ENCODE peak calls at places on chromosomes 3 and 15, in nine cellular contexts. K is AG04449, Q is heart left ventricle, Y is psoas muscle, T is cardiac fibroblast, F is testis, Z is stomach, X is Panc1, V is lower lobe of right lung. C is an unnamed sample.

GRCh38 chr15:87707076-87707475 is 549.5 kb downstream of the NTRK3 start:
- DNase-seq in F (no peak), Y (no peak), T (no peak), K (no peak), X (no peak), Z (no peak), Q (no peak), V (no peak), C (no peak)

GRCh38 chr3:69784854-69785523 is 45.7 kb downstream of the MITF start:
- DNase-seq in T (peak), Z (no peak), K (no peak), V (peak), F (peak), Y (peak), Q (peak), X (no peak), C (peak)

GRCh38 chr15:100902436-100903190 is 16.5 kb upstream of the LRRK1 start:
- DNase-seq in Q (peak), F (peak), K (peak), Y (peak), T (peak), Z (peak), X (no peak), V (peak), C (peak)

GRCh38 chr3:23913182-23913581 is 3.6 kb downstream of the NKIRAS1 start:
- DNase-seq in V (no peak), Q (no peak), T (no peak), X (no peak), K (no peak), F (no peak), Z (no peak), Y (no peak), C (no peak)

GRCh38 chr3:8052599-8053185 is 448.9 kb upstream of the LMCD1 start:
- DNase-seq in Z (no peak), V (no peak), T (peak), K (no peak), X (no peak), Q (peak), Y (no peak), F (peak), C (no peak)

GRCh38 chr15:43948691-43949325 is 122.0 kb downstream of the WDR76 start:
- DNase-seq in Y (no peak), Q (no peak), F (no peak), V (no peak), Z (no peak), X (no peak), T (no peak), K (no peak), C (no peak)

GRCh38 chr3:100400424-100400781 is 486 bp downstream of the TOMM70 start:
- DNase-seq in Q (peak), K (no peak), V (no peak), X (no peak), Y (no peak), T (no peak), F (no peak), Z (no peak), C (peak)

GRCh38 chr3:5006755-5007202 is 27.5 kb downstream of the BHLHE40 start:
- DNase-seq in Z (no peak), X (no peak), Q (no peak), T (no peak), K (no peak), V (no peak), F (peak), Y (no peak), C (no peak)

GRCh38 chr3:37601832-37602231 is 259.8 kb upstream of the CTDSPL start:
- DNase-seq in Y (no peak), T (peak), V (no peak), K (no peak), X (no peak), Z (no peak), F (no peak), Q (no peak), C (peak)

GRCh38 chr3:145087038-145087437 is 1073.9 kb downstream of the PLOD2 start:
- DNase-seq in F (no peak), Z (no peak), Y (no peak), Q (no peak), X (no peak), K (no peak), V (no peak), T (no peak), C (no peak)

GRCh38 chr15:32879980-32880379 is 162.2 kb downstream of the GREM1 start:
- DNase-seq in F (no peak), Q (no peak), Z (no peak), T (no peak), K (no peak), V (no peak), X (no peak), Y (no peak), C (no peak)

GRCh38 chr3:23611737-23612295 is 193.9 kb upstream of the UBE2E1 start:
- DNase-seq in V (peak), Q (peak), X (no peak), Y (peak), Z (peak), K (no peak), T (peak), F (peak), C (peak)

GRCh38 chr3:142053835-142054234 is 95.5 kb downstream of the TFDP2 start:
- DNase-seq in Y (no peak), Q (no peak), Z (no peak), F (no peak), K (no peak), T (no peak), X (no peak), V (no peak), C (no peak)

GRCh38 chr3:13716540-13717221 is 163.2 kb downstream of the WNT7A start:
- DNase-seq in T (no peak), V (no peak), F (peak), Q (no peak), K (no peak), Z (peak), X (no peak), Y (no peak), C (no peak)

GRCh38 chr3:69385723-69386483 is at the start of gene FRMD4B:
- DNase-seq in Q (peak), Z (peak), T (peak), Y (peak), F (peak), K (no peak), V (peak), X (no peak), C (peak)

GRCh38 chr3:176526942-176527341 is 670.3 kb downstream of the TBL1XR1 start:
- DNase-seq in V (no peak), K (no peak), Z (no peak), F (no peak), Y (no peak), T (no peak), X (no peak), Q (no peak), C (no peak)

GRCh38 chr3:178244653-178245384 is 291.4 kb upstream of the KCNMB2 start:
- DNase-seq in Y (no peak), F (no peak), T (no peak), V (no peak), X (no peak), Q (no peak), K (no peak), Z (no peak), C (no peak)

GRCh38 chr3:96814581-96815567 is at the start of gene EPHA6:
- DNase-seq in Z (no peak), K (no peak), Q (no peak), T (no peak), F (no peak), Y (no peak), X (no peak), V (no peak), C (no peak)
- H3K4me3 ChIP-seq in Z (peak), K (peak), Q (peak), T (peak), F (peak), Y (peak), X (peak), V (peak), C (no peak)

DNA sequence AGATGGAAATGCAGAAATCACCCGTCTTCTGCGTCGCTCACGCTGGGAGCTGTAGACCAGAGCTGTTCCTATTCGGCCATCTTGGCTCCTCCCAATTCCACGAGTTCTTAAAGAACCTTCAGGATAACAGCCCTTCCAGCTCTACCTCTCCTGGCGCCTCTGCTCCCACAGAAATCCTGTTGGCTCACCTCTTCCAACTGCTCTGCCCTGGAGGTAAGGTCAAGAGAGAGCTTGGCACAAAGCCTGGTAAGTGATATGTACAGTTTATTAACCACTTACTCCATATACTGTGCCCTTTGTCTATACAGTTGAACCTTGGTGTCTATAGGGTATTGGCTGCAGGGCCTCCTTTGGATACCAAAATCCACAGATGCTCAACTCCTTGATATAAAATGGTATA is 17.8 kb upstream of the FGF12 start:
- DNase-seq in T (no peak), V (no peak), Y (no peak), Q (no peak), Z (no peak), F (no peak), X (no peak), K (no peak), C (no peak)
- H3K4me3 ChIP-seq in T (no peak), V (no peak), Y (no peak), Q (no peak), Z (no peak), F (no peak), X (no peak), K (no peak), C (no peak)

DNA sequence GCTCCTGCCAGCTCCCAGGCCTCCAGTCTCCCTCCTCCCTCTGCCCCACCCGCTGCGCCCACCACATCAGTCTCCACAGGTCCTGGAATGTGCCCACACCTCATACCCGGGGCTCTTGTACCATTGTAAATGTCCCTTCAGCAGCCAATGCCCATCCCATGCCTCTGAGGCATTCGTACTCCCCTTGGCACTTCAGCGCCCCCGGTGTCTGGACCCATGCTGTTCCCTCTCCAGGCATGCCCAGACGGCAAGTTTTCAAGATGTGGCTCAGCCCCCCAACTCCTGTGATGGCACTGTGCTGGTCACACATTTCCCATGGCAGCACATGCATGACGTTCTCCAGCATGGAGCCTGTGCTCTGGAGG is 13.3 kb downstream of the PLXND1 start:
- DNase-seq in T (no peak), F (no peak), K (no peak), Y (peak), Z (no peak), Q (no peak), X (no peak), V (no peak), C (no peak)
- H3K4me3 ChIP-seq in T (no peak), F (no peak), K (no peak), Y (peak), Z (no peak), Q (peak), X (no peak), V (peak), C (peak)

GRCh38 chr3:55551644-55552043 is 64.5 kb upstream of the WNT5A start:
- DNase-seq in T (no peak), Q (no peak), Y (no peak), V (no peak), K (no peak), Z (no peak), F (no peak), X (no peak), C (no peak)
- H3K4me3 ChIP-seq in T (no peak), Q (no peak), Y (no peak), V (no peak), K (no peak), Z (no peak), F (no peak), X (no peak), C (no peak)

GRCh38 chr3:184582998-184583344 is 21.4 kb downstream of the EPHB3 start:
- DNase-seq in V (no peak), Y (no peak), Z (no peak), F (no peak), X (no peak), K (no peak), T (no peak), Q (no peak), C (no peak)

GRCh38 chr3:184581331-184582210 is 20.0 kb downstream of the EPHB3 start:
- DNase-seq in T (no peak), Z (no peak), F (no peak), Y (no peak), X (no peak), Q (no peak), V (no peak), K (no peak), C (no peak)

GRCh38 chr3:184582583-184582982 is 21.0 kb downstream of the EPHB3 start:
- DNase-seq in Y (no peak), V (no peak), T (peak), X (no peak), F (peak), K (no peak), Q (peak), Z (no peak), C (peak)

GRCh38 chr3:184584001-184584891 is 22.7 kb downstream of the EPHB3 start:
- DNase-seq in K (no peak), Q (no peak), F (no peak), Y (no peak), T (no peak), X (no peak), V (no peak), Z (no peak), C (no peak)

GRCh38 chr3:184583345-184584000 is 21.9 kb downstream of the EPHB3 start:
- DNase-seq in T (peak), X (no peak), F (no peak), V (no peak), Z (no peak), Q (peak), Y (peak), K (no peak), C (no peak)
- H3K4me3 ChIP-seq in T (peak), X (no peak), F (peak), V (peak), Z (peak), Q (peak), Y (peak), K (peak), C (no peak)

DNA sequence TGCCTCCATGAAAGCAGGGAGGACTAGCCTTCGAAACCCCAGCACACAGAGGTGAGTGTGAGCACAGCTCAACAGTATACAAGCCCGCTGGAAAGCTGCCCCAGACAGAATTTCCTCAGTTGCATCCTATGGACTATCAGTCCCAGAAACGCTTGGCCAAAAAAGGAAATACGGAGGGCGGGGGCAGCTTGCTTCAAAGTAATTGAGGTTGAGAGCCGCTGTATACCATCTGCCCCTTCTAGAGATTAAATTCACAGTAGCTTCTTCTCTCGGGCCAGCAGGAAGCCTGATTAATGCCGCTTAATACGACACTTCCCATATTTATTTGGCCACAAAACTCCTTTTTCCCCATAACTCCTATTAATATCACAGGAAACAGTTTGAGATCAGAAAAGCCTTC is 88.7 kb downstream of the LIPC start:
- DNase-seq in Q (no peak), K (no peak), Y (no peak), V (no peak), T (no peak), Z (no peak), X (no peak), F (no peak), C (no peak)
- H3K4me3 ChIP-seq in Q (peak), K (no peak), Y (no peak), V (no peak), T (no peak), Z (no peak), X (no peak), F (no peak), C (no peak)

GRCh38 chr3:169999433-169999832 is 32.8 kb downstream of the SEC62 start:
- DNase-seq in Y (no peak), X (no peak), K (no peak), T (no peak), Q (no peak), V (no peak), Z (no peak), F (no peak), C (no peak)

GRCh38 chr3:170000051-170000450 is 33.4 kb downstream of the SEC62 start:
- DNase-seq in F (no peak), T (no peak), V (no peak), X (no peak), Q (no peak), Z (no peak), Y (no peak), K (no peak), C (no peak)

GRCh38 chr3:170002829-170003228 is 35.0 kb upstream of the GPR160 start:
- DNase-seq in T (no peak), Z (no peak), V (no peak), F (no peak), K (no peak), X (no peak), Q (no peak), Y (no peak), C (no peak)

GRCh38 chr3:170003881-170004356 is 33.9 kb upstream of the GPR160 start:
- DNase-seq in F (no peak), K (no peak), Y (no peak), V (no peak), Q (no peak), T (no peak), X (no peak), Z (no peak), C (no peak)

GRCh38 chr3:170002231-170002630 is 35.6 kb upstream of the GPR160 start:
- DNase-seq in V (no peak), T (no peak), F (no peak), Y (no peak), Q (no peak), K (no peak), X (no peak), Z (no peak), C (no peak)
- H3K4me3 ChIP-seq in V (peak), T (no peak), F (no peak), Y (peak), Q (peak), K (no peak), X (no peak), Z (no peak), C (no peak)

GRCh38 chr15:73969151-73969759 is 22.8 kb downstream of the STOML1 start:
- DNase-seq in T (no peak), Q (no peak), Y (no peak), F (no peak), Z (no peak), X (no peak), K (no peak), V (no peak), C (no peak)

GRCh38 chr15:73978896-73979295 is 13.2 kb downstream of the STOML1 start:
- DNase-seq in V (no peak), F (no peak), T (no peak), Z (no peak), Q (no peak), X (no peak), K (no peak), Y (no peak), C (no peak)

GRCh38 chr15:73968461-73968860 is 23.6 kb downstream of the STOML1 start:
- DNase-seq in Z (no peak), T (no peak), K (no peak), Y (no peak), V (no peak), X (no peak), Q (no peak), F (no peak), C (no peak)

DNA sequence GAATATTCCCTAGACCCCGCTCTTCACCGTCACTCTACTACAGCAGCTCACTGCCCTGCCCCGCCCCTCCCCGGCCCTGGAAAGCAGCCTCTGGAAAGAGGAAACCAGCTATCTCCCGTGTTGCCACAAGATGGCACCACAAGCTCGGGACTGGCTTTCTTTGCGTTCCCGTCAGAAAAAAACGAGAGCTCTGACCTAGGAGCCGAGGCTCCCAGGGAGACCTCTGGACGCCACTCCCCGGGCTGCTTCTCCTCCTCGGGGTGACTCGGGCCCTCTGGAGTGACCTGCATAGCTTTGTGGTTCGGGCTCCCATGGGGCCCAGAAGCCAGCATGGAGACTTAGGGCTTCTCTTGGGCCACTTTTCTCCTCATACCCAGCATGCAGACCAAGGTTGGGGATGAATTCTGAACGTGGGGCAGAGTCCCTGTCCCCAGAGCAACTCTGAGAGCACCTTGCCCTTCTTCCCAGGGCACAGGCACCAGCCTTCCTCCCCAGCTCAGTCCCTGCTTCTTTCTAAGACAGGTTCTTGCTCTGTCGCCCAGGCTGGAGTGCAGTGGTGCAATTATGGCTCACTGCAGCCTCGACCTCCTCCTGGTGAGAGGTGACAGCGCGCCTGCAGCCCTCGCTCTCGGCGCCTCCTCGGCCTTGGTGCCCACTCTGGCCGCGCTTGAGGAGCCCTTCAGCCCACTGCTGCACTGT is 19.0 kb downstream of the STOML1 start:
- DNase-seq in X (peak), Z (peak), Q (peak), F (peak), Y (peak), V (peak), K (no peak), T (peak), C (peak)
- H3K4me3 ChIP-seq in X (peak), Z (peak), Q (peak), F (peak), Y (peak), V (peak), K (peak), T (no peak), C (peak)

DNA sequence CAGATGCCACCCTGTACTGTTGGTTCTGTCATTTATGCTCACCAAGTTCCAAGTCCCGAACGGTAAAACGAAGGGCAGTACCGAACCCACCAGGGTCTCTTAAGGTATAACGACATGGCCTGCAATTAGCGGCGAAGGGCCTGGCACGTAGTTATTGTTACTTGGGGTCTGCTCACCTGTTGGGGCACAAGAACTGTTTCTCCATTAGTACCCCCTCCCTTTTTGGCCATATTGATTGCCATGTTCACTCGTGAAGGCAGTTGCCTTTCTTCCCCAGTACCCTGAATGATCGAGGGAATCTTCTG is 435 bp downstream of the IL17RB start:
- DNase-seq in Z (no peak), Q (no peak), Y (no peak), K (no peak), F (no peak), T (no peak), X (no peak), V (no peak), C (no peak)
- H3K4me3 ChIP-seq in Z (peak), Q (peak), Y (peak), K (no peak), F (peak), T (no peak), X (peak), V (peak), C (no peak)